ENCODE peak calls at places on chromosomes 13 and 19, in eight cellular contexts. P is A549, W is H1, N is WTC11, H is SK-N-SH, T is GM12878, Q is K562, M is HepG2. Z is an unnamed sample.

GRCh38 chr19:52535831-52536800 is 8.6 kb downstream of the ZNF808 start:
- DNase-seq in M (no peak), Q (peak), T (peak), W (peak), N (peak), P (no peak), H (peak), Z (peak)

GRCh38 chr19:43624933-43625332 is 5.5 kb upstream of the ZNF428 start:
- DNase-seq in P (peak), Q (peak), T (no peak), N (peak), W (peak), M (no peak), H (no peak), Z (peak)

GRCh38 chr13:24270639-24271131 is 38.7 kb upstream of the C1QTNF9 start:
- DNase-seq in W (no peak), N (no peak), Q (no peak), T (peak), H (peak), P (peak), M (peak), Z (peak)

GRCh38 chr13:43698743-43699142 is 88.0 kb downstream of the ENOX1 start:
- DNase-seq in N (no peak), M (no peak), H (no peak), W (no peak), T (no peak), Q (no peak), P (no peak), Z (peak)

GRCh38 chr13:98267080-98267912 is 90.2 kb upstream of the RNF113B start:
- DNase-seq in W (no peak), N (no peak), Q (no peak), H (no peak), M (peak), T (peak), P (no peak), Z (peak)

GRCh38 chr13:85864963-85865530 is 65.8 kb upstream of the SLITRK6 start:
- DNase-seq in Q (no peak), P (peak), H (peak), T (no peak), M (peak), N (peak), W (no peak), Z (peak)

GRCh38 chr19:1780272-1780957 is 27.1 kb downstream of the ONECUT3 start:
- DNase-seq in H (peak), M (peak), Q (no peak), P (peak), T (no peak), N (no peak), W (no peak), Z (peak)

GRCh38 chr19:18848860-18849661 is 17.3 kb downstream of the UPF1 start:
- DNase-seq in N (no peak), Q (no peak), W (no peak), H (peak), T (no peak), M (no peak), P (no peak), Z (peak)

GRCh38 chr13:29993196-29993595 is 142.8 kb upstream of the UBL3 start:
- DNase-seq in T (no peak), W (no peak), M (no peak), N (no peak), P (no peak), Q (no peak), H (no peak), Z (no peak)

GRCh38 chr13:29993716-29994488 is 143.5 kb upstream of the UBL3 start:
- DNase-seq in H (no peak), Q (no peak), N (no peak), T (no peak), M (no peak), P (no peak), W (no peak), Z (peak)

GRCh38 chr13:29987340-29987739 is 136.9 kb upstream of the UBL3 start:
- DNase-seq in W (no peak), H (no peak), N (no peak), M (no peak), T (no peak), Q (no peak), P (no peak), Z (no peak)

GRCh38 chr13:29994911-29995601 is 144.6 kb upstream of the UBL3 start:
- DNase-seq in T (no peak), H (no peak), P (no peak), N (no peak), Q (no peak), M (no peak), W (no peak), Z (no peak)

GRCh38 chr13:29991343-29991742 is 140.9 kb upstream of the UBL3 start:
- DNase-seq in Q (no peak), W (no peak), T (no peak), N (no peak), P (no peak), M (no peak), H (no peak), Z (peak)
- TF ChIP-seq USF2 in Q (no peak), W (no peak), T (no peak), N (no peak), P (no peak), M (no peak), H (no peak), Z (no peak)

GRCh38 chr19:35008891-35009341 is 8.8 kb downstream of the GRAMD1A start:
- DNase-seq in P (no peak), M (no peak), N (no peak), H (no peak), W (no peak), T (no peak), Q (no peak), Z (no peak)
- TF ChIP-seq USF2 in P (no peak), M (no peak), N (no peak), H (no peak), W (no peak), T (no peak), Q (no peak), Z (no peak)

DNA sequence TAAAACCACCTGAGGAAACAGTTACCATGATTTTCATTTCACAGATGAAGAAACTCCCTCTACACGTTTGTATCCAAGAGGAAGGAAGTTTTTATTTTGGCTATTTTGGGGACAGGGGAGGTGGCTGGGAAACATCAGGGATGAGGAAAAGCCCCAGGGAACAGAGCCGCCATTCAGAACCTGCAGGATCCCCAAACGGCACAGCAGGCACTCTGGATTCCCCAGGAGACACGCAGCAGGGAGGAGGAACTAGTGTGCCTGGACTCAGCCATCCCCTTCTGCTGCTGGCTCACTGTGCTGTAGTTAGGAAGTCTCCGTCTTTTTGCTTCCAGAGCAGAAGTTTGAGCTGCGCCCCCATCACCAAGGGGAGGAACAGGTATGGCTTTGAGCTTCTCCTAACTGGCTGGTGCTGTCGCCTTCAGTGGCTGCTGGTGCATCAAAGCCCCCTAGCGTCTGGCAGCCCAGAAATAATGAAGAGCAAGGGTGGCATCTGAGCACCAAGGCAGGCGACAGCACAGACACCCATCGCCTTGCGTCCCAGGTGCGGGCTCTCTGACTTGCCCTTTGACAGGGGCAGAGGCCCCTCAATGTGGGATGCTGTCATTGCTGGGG is 4.2 kb downstream of the NAPA start:
- DNase-seq in P (no peak), T (no peak), M (no peak), H (no peak), Q (no peak), N (no peak), W (no peak), Z (no peak)
- TF ChIP-seq USF2 in P (no peak), T (no peak), M (no peak), H (no peak), Q (no peak), N (no peak), W (no peak), Z (no peak)

GRCh38 chr13:39825886-39826285 is 170.4 kb downstream of the COG6 start:
- DNase-seq in Q (no peak), H (no peak), T (no peak), M (no peak), P (no peak), N (no peak), W (no peak), Z (no peak)
- TF ChIP-seq USF2 in Q (no peak), H (no peak), T (no peak), M (no peak), P (no peak), N (no peak), W (no peak), Z (no peak)

GRCh38 chr19:44741258-44741731 is 7.2 kb upstream of the BCL3 start:
- DNase-seq in M (no peak), H (no peak), T (no peak), Q (no peak), N (no peak), W (no peak), P (peak), Z (no peak)
- TF ChIP-seq USF2 in M (no peak), H (no peak), T (no peak), Q (no peak), N (no peak), W (no peak), P (no peak), Z (no peak)

DNA sequence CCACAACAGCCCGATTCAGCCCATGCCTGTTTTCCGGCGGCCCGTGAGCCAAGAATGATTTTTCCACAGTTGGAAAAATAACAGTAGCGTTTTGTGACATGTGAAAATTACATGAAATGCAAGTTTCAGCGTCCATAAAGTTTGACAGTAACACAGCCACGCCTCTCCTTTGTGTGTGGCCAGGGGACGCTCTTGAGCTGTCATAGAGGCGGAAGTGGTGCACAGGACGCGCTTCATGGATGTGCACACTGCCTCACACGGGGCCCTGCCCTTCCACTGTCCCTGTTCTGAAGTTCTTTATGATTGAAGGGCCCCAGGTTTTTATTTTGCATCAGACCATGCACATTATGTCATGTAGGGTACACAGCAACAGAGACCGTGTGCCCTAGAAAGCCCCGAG is 12.4 kb upstream of the ELAVL1 start:
- DNase-seq in M (peak), H (no peak), T (no peak), W (no peak), N (no peak), Q (peak), P (no peak), Z (no peak)
- TF ChIP-seq USF2 in M (no peak), H (no peak), T (no peak), W (no peak), N (no peak), Q (no peak), P (no peak), Z (no peak)

DNA sequence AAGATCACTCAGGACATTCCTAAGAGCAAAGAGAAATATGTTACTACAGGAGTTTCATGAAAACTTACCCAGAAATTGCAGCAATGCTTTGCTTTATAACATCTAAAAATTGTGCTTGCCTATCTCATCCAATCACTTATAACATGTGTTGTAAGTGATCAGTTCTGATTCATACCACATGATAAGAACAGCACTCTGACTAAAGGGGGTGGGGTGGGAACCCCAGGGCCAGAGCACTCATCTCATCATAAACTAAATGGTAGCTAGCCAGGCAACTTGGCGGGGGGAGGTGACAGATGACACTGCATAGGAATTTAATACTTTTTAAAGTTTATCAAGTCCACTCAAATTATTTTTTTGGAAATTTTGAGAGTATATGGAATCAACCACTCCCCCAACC is 42.1 kb downstream of the FOXO1 start:
- DNase-seq in P (no peak), H (peak), N (no peak), W (no peak), M (no peak), Q (no peak), T (no peak), Z (no peak)
- TF ChIP-seq USF2 in P (no peak), H (no peak), N (no peak), W (no peak), M (no peak), Q (no peak), T (no peak), Z (no peak)

DNA sequence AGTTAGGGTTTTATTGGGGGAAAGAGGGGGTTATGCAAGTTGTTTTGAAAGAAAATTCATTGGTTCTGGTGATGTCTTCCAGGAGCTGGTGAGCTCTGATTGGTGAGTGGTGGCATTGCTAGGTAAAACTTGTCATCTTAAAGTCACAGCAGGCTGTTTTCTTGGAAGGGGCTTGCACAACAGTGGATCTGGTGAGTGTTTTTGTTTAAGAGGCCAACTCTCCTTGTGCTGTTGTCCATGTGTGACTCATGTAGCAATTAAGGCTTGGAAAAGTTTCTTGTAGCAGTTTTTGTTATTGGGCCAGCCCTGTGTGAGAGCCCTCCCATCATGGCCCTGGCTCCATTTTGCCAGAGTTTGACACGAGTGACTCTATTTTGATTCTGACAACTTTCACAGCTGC is 109.4 kb downstream of the RFC3 start:
- DNase-seq in H (no peak), W (no peak), Q (no peak), T (no peak), P (peak), N (no peak), M (no peak), Z (peak)
- TF ChIP-seq USF2 in H (no peak), W (no peak), Q (no peak), T (no peak), P (no peak), N (no peak), M (no peak), Z (no peak)